ENCODE peak calls at places on chromosomes 1 and 21, in nine cellular contexts. One of them, this sample, is unnamed.

GRCh38 chr1:203028784-203029553 is 2.7 kb downstream of the PPFIA4 start:
- DNase-seq in mammary epithelial cell: no peak
- DNase-seq in foreskin fibroblast: peak
- DNase-seq in epithelial cell of esophagus: no peak
- DNase-seq in GM23338: no peak
- DNase-seq in A549: no peak
- DNase-seq in NB4: no peak
- DNase-seq in brain microvascular endothelial cell: no peak
- DNase-seq in AG09309: no peak
- DNase-seq in this sample: no peak

GRCh38 chr21:36841866-36842265 is 124.6 kb downstream of the HLCS start:
- DNase-seq in mammary epithelial cell: peak
- DNase-seq in foreskin fibroblast: peak
- DNase-seq in epithelial cell of esophagus: peak
- DNase-seq in GM23338: no peak
- DNase-seq in A549: no peak
- DNase-seq in NB4: no peak
- DNase-seq in brain microvascular endothelial cell: no peak
- DNase-seq in AG09309: no peak
- DNase-seq in this sample: no peak

GRCh38 chr1:32028746-32029145 is 15.1 kb downstream of the KHDRBS1 start:
- DNase-seq in mammary epithelial cell: no peak
- DNase-seq in foreskin fibroblast: peak
- DNase-seq in epithelial cell of esophagus: no peak
- DNase-seq in GM23338: no peak
- DNase-seq in A549: no peak
- DNase-seq in NB4: no peak
- DNase-seq in brain microvascular endothelial cell: no peak
- DNase-seq in AG09309: no peak
- DNase-seq in this sample: no peak

GRCh38 chr1:17567582-17567981 is 28.1 kb downstream of the ARHGEF10L start:
- DNase-seq in mammary epithelial cell: no peak
- DNase-seq in foreskin fibroblast: peak
- DNase-seq in epithelial cell of esophagus: no peak
- DNase-seq in GM23338: no peak
- DNase-seq in A549: no peak
- DNase-seq in NB4: no peak
- DNase-seq in brain microvascular endothelial cell: no peak
- DNase-seq in AG09309: no peak
- DNase-seq in this sample: no peak

GRCh38 chr1:116769050-116769449 is 14.8 kb downstream of the CD2 start:
- DNase-seq in mammary epithelial cell: no peak
- DNase-seq in foreskin fibroblast: no peak
- DNase-seq in epithelial cell of esophagus: no peak
- DNase-seq in GM23338: no peak
- DNase-seq in A549: no peak
- DNase-seq in NB4: no peak
- DNase-seq in brain microvascular endothelial cell: no peak
- DNase-seq in AG09309: no peak
- DNase-seq in this sample: no peak

GRCh38 chr1:68322837-68323687 is 90.7 kb upstream of the WLS start:
- DNase-seq in mammary epithelial cell: peak
- DNase-seq in foreskin fibroblast: peak
- DNase-seq in epithelial cell of esophagus: peak
- DNase-seq in GM23338: no peak
- DNase-seq in A549: no peak
- DNase-seq in NB4: no peak
- DNase-seq in brain microvascular endothelial cell: no peak
- DNase-seq in AG09309: peak
- DNase-seq in this sample: no peak

GRCh38 chr1:47403321-47403720 is 12.8 kb upstream of the FOXE3 start:
- DNase-seq in mammary epithelial cell: no peak
- DNase-seq in foreskin fibroblast: no peak
- DNase-seq in epithelial cell of esophagus: no peak
- DNase-seq in GM23338: no peak
- DNase-seq in A549: no peak
- DNase-seq in NB4: no peak
- DNase-seq in brain microvascular endothelial cell: no peak
- DNase-seq in AG09309: no peak
- DNase-seq in this sample: no peak

GRCh38 chr1:25036117-25036546 is 106.1 kb upstream of the RUNX3 start:
- DNase-seq in mammary epithelial cell: no peak
- DNase-seq in foreskin fibroblast: no peak
- DNase-seq in epithelial cell of esophagus: no peak
- DNase-seq in GM23338: no peak
- DNase-seq in A549: no peak
- DNase-seq in NB4: no peak
- DNase-seq in brain microvascular endothelial cell: no peak
- DNase-seq in AG09309: no peak
- DNase-seq in this sample: no peak

GRCh38 chr21:32806810-32807386 is 35.3 kb upstream of the PAXBP1 start:
- DNase-seq in mammary epithelial cell: peak
- DNase-seq in foreskin fibroblast: peak
- DNase-seq in epithelial cell of esophagus: no peak
- DNase-seq in GM23338: no peak
- DNase-seq in A549: no peak
- DNase-seq in NB4: peak
- DNase-seq in brain microvascular endothelial cell: peak
- DNase-seq in AG09309: no peak
- DNase-seq in this sample: no peak

GRCh38 chr21:44982558-44983244 is 42.9 kb downstream of the SLX9 start:
- DNase-seq in mammary epithelial cell: no peak
- DNase-seq in foreskin fibroblast: peak
- DNase-seq in epithelial cell of esophagus: peak
- DNase-seq in GM23338: no peak
- DNase-seq in A549: no peak
- DNase-seq in NB4: no peak
- DNase-seq in brain microvascular endothelial cell: peak
- DNase-seq in AG09309: no peak
- DNase-seq in this sample: peak

GRCh38 chr1:192889082-192889481 is 80.2 kb downstream of the RGS2 start:
- DNase-seq in mammary epithelial cell: no peak
- DNase-seq in foreskin fibroblast: no peak
- DNase-seq in epithelial cell of esophagus: no peak
- DNase-seq in GM23338: no peak
- DNase-seq in A549: no peak
- DNase-seq in NB4: no peak
- DNase-seq in brain microvascular endothelial cell: no peak
- DNase-seq in AG09309: no peak
- DNase-seq in this sample: no peak

GRCh38 chr1:108560143-108560429 is 186 bp downstream of the EEIG2 start:
- DNase-seq in mammary epithelial cell: no peak
- DNase-seq in foreskin fibroblast: no peak
- DNase-seq in epithelial cell of esophagus: no peak
- DNase-seq in GM23338: no peak
- DNase-seq in A549: peak
- DNase-seq in NB4: no peak
- DNase-seq in brain microvascular endothelial cell: no peak
- DNase-seq in AG09309: no peak
- DNase-seq in this sample: no peak

GRCh38 chr1:47738560-47739182 is 258.5 kb downstream of the TRABD2B start:
- DNase-seq in mammary epithelial cell: peak
- DNase-seq in foreskin fibroblast: peak
- DNase-seq in epithelial cell of esophagus: peak
- DNase-seq in GM23338: peak
- DNase-seq in A549: peak
- DNase-seq in NB4: peak
- DNase-seq in brain microvascular endothelial cell: no peak
- DNase-seq in AG09309: no peak
- DNase-seq in this sample: no peak

GRCh38 chr1:173453982-173454381 is 23.2 kb upstream of the PRDX6 start:
- DNase-seq in mammary epithelial cell: no peak
- DNase-seq in foreskin fibroblast: peak
- DNase-seq in epithelial cell of esophagus: no peak
- DNase-seq in GM23338: no peak
- DNase-seq in A549: no peak
- DNase-seq in NB4: no peak
- DNase-seq in brain microvascular endothelial cell: peak
- DNase-seq in AG09309: no peak
- DNase-seq in this sample: no peak

DNA sequence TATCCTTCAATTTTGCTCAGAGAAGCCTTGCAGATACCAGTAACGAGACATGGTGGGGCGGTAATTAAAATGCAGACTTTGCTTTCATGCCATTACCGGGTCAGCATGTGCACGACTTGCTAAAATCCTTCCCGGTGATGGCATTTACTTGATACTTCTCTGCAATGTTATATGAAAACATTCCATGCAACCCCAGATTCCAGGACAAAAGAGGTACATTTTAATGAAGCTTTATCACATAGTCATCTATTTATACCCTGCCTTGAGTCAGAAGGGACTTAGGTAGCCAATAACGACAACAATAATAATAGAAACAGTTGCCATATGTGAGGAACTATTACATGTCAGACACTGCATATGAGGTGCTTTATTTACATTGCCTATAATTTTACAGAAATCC is 29.4 kb upstream of the PLA2G2C start:
- DNase-seq in mammary epithelial cell: no peak
- DNase-seq in foreskin fibroblast: no peak
- DNase-seq in epithelial cell of esophagus: no peak
- DNase-seq in GM23338: no peak
- DNase-seq in A549: no peak
- DNase-seq in NB4: no peak
- DNase-seq in brain microvascular endothelial cell: no peak
- DNase-seq in AG09309: no peak
- DNase-seq in this sample: no peak
- H3K4me3 ChIP-seq in mammary epithelial cell: no peak
- H3K4me3 ChIP-seq in foreskin fibroblast: no peak
- H3K4me3 ChIP-seq in epithelial cell of esophagus: no peak
- H3K4me3 ChIP-seq in GM23338: no peak
- H3K4me3 ChIP-seq in A549: no peak
- H3K4me3 ChIP-seq in NB4: no peak
- H3K4me3 ChIP-seq in brain microvascular endothelial cell: no peak
- H3K4me3 ChIP-seq in AG09309: no peak
- H3K4me3 ChIP-seq in this sample: no peak

GRCh38 chr21:26499475-26499874 is 73.6 kb downstream of the CYYR1 start:
- DNase-seq in mammary epithelial cell: no peak
- DNase-seq in foreskin fibroblast: no peak
- DNase-seq in epithelial cell of esophagus: no peak
- DNase-seq in GM23338: no peak
- DNase-seq in A549: no peak
- DNase-seq in NB4: no peak
- DNase-seq in brain microvascular endothelial cell: no peak
- DNase-seq in AG09309: no peak
- DNase-seq in this sample: no peak
- H3K4me3 ChIP-seq in mammary epithelial cell: no peak
- H3K4me3 ChIP-seq in foreskin fibroblast: no peak
- H3K4me3 ChIP-seq in epithelial cell of esophagus: no peak
- H3K4me3 ChIP-seq in GM23338: no peak
- H3K4me3 ChIP-seq in A549: no peak
- H3K4me3 ChIP-seq in NB4: no peak
- H3K4me3 ChIP-seq in brain microvascular endothelial cell: no peak
- H3K4me3 ChIP-seq in AG09309: no peak
- H3K4me3 ChIP-seq in this sample: no peak

DNA sequence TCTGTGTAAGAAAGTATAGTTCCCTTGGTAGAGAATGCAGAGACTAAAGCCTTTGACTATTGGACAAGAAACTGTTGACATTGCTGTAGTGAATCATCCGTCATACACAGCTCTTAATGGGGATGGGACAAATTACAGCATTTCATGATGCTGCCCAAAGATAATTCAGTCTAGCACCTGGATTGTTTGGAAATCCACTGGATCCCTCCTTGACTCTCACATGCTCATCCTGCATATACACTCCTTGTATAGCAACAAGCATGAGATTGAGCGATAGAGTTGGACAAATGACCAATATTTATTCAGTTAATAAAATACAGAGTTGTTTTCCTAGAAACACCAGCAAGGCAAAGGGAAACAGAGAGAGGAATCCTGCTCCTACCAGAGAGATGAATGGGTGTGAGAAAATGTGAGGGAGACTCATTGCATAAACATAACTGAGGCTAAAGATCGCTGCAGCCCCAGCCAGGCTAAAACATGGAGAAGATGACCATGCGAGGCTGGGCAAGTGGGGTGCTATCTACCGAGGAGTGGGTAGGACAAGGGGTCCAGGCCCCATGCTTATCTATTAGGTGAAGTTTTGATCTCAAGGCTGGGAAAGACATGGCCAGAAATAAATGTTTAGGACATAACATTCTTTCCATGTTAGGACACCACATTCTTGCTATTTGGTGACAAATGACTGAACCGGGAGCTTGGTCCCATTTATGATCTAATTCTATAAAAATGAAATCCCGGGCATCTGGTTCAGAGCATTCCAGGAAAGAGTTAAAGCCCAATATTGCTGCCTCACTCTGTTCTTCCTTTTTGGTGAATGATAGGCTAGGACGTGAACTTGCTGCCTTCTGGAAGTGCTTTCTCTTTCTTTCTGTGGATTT is 153.2 kb downstream of the TGFB2 start:
- DNase-seq in mammary epithelial cell: peak
- DNase-seq in foreskin fibroblast: peak
- DNase-seq in epithelial cell of esophagus: peak
- DNase-seq in GM23338: no peak
- DNase-seq in A549: no peak
- DNase-seq in NB4: no peak
- DNase-seq in brain microvascular endothelial cell: peak
- DNase-seq in AG09309: no peak
- DNase-seq in this sample: no peak
- H3K4me3 ChIP-seq in mammary epithelial cell: peak
- H3K4me3 ChIP-seq in foreskin fibroblast: peak
- H3K4me3 ChIP-seq in epithelial cell of esophagus: no peak
- H3K4me3 ChIP-seq in GM23338: no peak
- H3K4me3 ChIP-seq in A549: peak
- H3K4me3 ChIP-seq in NB4: no peak
- H3K4me3 ChIP-seq in brain microvascular endothelial cell: peak
- H3K4me3 ChIP-seq in AG09309: peak
- H3K4me3 ChIP-seq in this sample: no peak

GRCh38 chr1:9356829-9357466 is 64.3 kb downstream of the SPSB1 start:
- DNase-seq in mammary epithelial cell: no peak
- DNase-seq in foreskin fibroblast: no peak
- DNase-seq in epithelial cell of esophagus: no peak
- DNase-seq in GM23338: no peak
- DNase-seq in A549: no peak
- DNase-seq in NB4: no peak
- DNase-seq in brain microvascular endothelial cell: no peak
- DNase-seq in AG09309: no peak
- DNase-seq in this sample: no peak

GRCh38 chr1:9356021-9356420 is 63.3 kb downstream of the SPSB1 start:
- DNase-seq in mammary epithelial cell: no peak
- DNase-seq in foreskin fibroblast: no peak
- DNase-seq in epithelial cell of esophagus: no peak
- DNase-seq in GM23338: no peak
- DNase-seq in A549: no peak
- DNase-seq in NB4: no peak
- DNase-seq in brain microvascular endothelial cell: no peak
- DNase-seq in AG09309: no peak
- DNase-seq in this sample: no peak

GRCh38 chr1:9357958-9358357 is 65.3 kb downstream of the SPSB1 start:
- DNase-seq in mammary epithelial cell: no peak
- DNase-seq in foreskin fibroblast: no peak
- DNase-seq in epithelial cell of esophagus: no peak
- DNase-seq in GM23338: no peak
- DNase-seq in A549: no peak
- DNase-seq in NB4: no peak
- DNase-seq in brain microvascular endothelial cell: no peak
- DNase-seq in AG09309: no peak
- DNase-seq in this sample: no peak

GRCh38 chr1:9352364-9353140 is 59.9 kb downstream of the SPSB1 start:
- DNase-seq in mammary epithelial cell: no peak
- DNase-seq in foreskin fibroblast: no peak
- DNase-seq in epithelial cell of esophagus: no peak
- DNase-seq in GM23338: peak
- DNase-seq in A549: no peak
- DNase-seq in NB4: no peak
- DNase-seq in brain microvascular endothelial cell: no peak
- DNase-seq in AG09309: no peak
- DNase-seq in this sample: no peak

GRCh38 chr1:9355503-9355902 is 62.8 kb downstream of the SPSB1 start:
- DNase-seq in mammary epithelial cell: no peak
- DNase-seq in foreskin fibroblast: no peak
- DNase-seq in epithelial cell of esophagus: no peak
- DNase-seq in GM23338: no peak
- DNase-seq in A549: no peak
- DNase-seq in NB4: no peak
- DNase-seq in brain microvascular endothelial cell: no peak
- DNase-seq in AG09309: no peak
- DNase-seq in this sample: no peak
- H3K4me3 ChIP-seq in mammary epithelial cell: no peak
- H3K4me3 ChIP-seq in foreskin fibroblast: no peak
- H3K4me3 ChIP-seq in epithelial cell of esophagus: no peak
- H3K4me3 ChIP-seq in GM23338: no peak
- H3K4me3 ChIP-seq in A549: no peak
- H3K4me3 ChIP-seq in NB4: no peak
- H3K4me3 ChIP-seq in brain microvascular endothelial cell: no peak
- H3K4me3 ChIP-seq in AG09309: no peak
- H3K4me3 ChIP-seq in this sample: no peak

This sample was measured in retinal pigment epithelial cell.